ENCODE peak calls at places on chromosomes 7 and 10, in seven cellular contexts. One of them, this sample, is unnamed.

GRCh38 chr7:98418636-98419315 is 17.9 kb upstream of the BAIAP2L1 start:
- DNase-seq in DMS 273 treated with DMSO at 0.1 percent for 48 hours: no peak
- DNase-seq in AG08396: peak; percentile 94
- DNase-seq in activated CD4-positive, CD25-positive, alpha-beta regulatory T cell: no peak
- DNase-seq in left ventricle myocardium inferior: no peak
- DNase-seq in HCEC 1CT: peak; percentile 98
- DNase-seq in HEK293T: peak; percentile 22
- DNase-seq in this sample: no peak

GRCh38 chr7:149785402-149785801 is 12.0 kb upstream of the ZNF467 start:
- DNase-seq in DMS 273 treated with DMSO at 0.1 percent for 48 hours: no peak
- DNase-seq in AG08396: no peak
- DNase-seq in activated CD4-positive, CD25-positive, alpha-beta regulatory T cell: no peak
- DNase-seq in left ventricle myocardium inferior: no peak
- DNase-seq in HCEC 1CT: no peak
- DNase-seq in HEK293T: no peak
- DNase-seq in this sample: no peak

GRCh38 chr10:70699063-70699658 is 26.9 kb downstream of the ADAMTS14 start:
- DNase-seq in DMS 273 treated with DMSO at 0.1 percent for 48 hours: no peak
- DNase-seq in AG08396: no peak
- DNase-seq in activated CD4-positive, CD25-positive, alpha-beta regulatory T cell: no peak
- DNase-seq in left ventricle myocardium inferior: no peak
- DNase-seq in HCEC 1CT: no peak
- DNase-seq in HEK293T: no peak
- DNase-seq in this sample: no peak

GRCh38 chr7:1187127-1187526 is 27.1 kb upstream of the ZFAND2A start:
- DNase-seq in DMS 273 treated with DMSO at 0.1 percent for 48 hours: no peak
- DNase-seq in AG08396: no peak
- DNase-seq in activated CD4-positive, CD25-positive, alpha-beta regulatory T cell: no peak
- DNase-seq in left ventricle myocardium inferior: no peak
- DNase-seq in HCEC 1CT: no peak
- DNase-seq in HEK293T: no peak
- DNase-seq in this sample: no peak

GRCh38 chr7:88546808-88547207 is 212.7 kb upstream of the ZNF804B start:
- DNase-seq in DMS 273 treated with DMSO at 0.1 percent for 48 hours: peak; percentile 28
- DNase-seq in AG08396: no peak
- DNase-seq in activated CD4-positive, CD25-positive, alpha-beta regulatory T cell: no peak
- DNase-seq in left ventricle myocardium inferior: no peak
- DNase-seq in HCEC 1CT: peak; percentile 4
- DNase-seq in HEK293T: peak; percentile 57
- DNase-seq in this sample: peak; percentile 4

GRCh38 chr10:13831711-13832110 is 244.9 kb downstream of the PRPF18 start:
- DNase-seq in DMS 273 treated with DMSO at 0.1 percent for 48 hours: no peak
- DNase-seq in AG08396: no peak
- DNase-seq in activated CD4-positive, CD25-positive, alpha-beta regulatory T cell: no peak
- DNase-seq in left ventricle myocardium inferior: no peak
- DNase-seq in HCEC 1CT: no peak
- DNase-seq in HEK293T: no peak
- DNase-seq in this sample: no peak

GRCh38 chr10:63767512-63767911 is 246.3 kb downstream of the REEP3 start:
- DNase-seq in DMS 273 treated with DMSO at 0.1 percent for 48 hours: no peak
- DNase-seq in AG08396: no peak
- DNase-seq in activated CD4-positive, CD25-positive, alpha-beta regulatory T cell: no peak
- DNase-seq in left ventricle myocardium inferior: no peak
- DNase-seq in HCEC 1CT: peak; percentile 46
- DNase-seq in HEK293T: no peak
- DNase-seq in this sample: peak; percentile 27

GRCh38 chr10:29648114-29648982 is 13.6 kb upstream of the SVIL start:
- DNase-seq in DMS 273 treated with DMSO at 0.1 percent for 48 hours: no peak
- DNase-seq in AG08396: no peak
- DNase-seq in activated CD4-positive, CD25-positive, alpha-beta regulatory T cell: no peak
- DNase-seq in left ventricle myocardium inferior: no peak
- DNase-seq in HCEC 1CT: no peak
- DNase-seq in HEK293T: no peak
- DNase-seq in this sample: no peak

GRCh38 chr7:137898839-137899681 is 52.3 kb upstream of the DGKI start:
- DNase-seq in DMS 273 treated with DMSO at 0.1 percent for 48 hours: no peak
- DNase-seq in AG08396: peak; percentile 81
- DNase-seq in activated CD4-positive, CD25-positive, alpha-beta regulatory T cell: peak; percentile 48
- DNase-seq in left ventricle myocardium inferior: peak; percentile 84
- DNase-seq in HCEC 1CT: peak; percentile 61
- DNase-seq in HEK293T: peak; percentile 86
- DNase-seq in this sample: peak; percentile 71

GRCh38 chr10:14259696-14260595 is 70.8 kb downstream of the FRMD4A start:
- DNase-seq in DMS 273 treated with DMSO at 0.1 percent for 48 hours: no peak
- DNase-seq in AG08396: peak; percentile 12
- DNase-seq in activated CD4-positive, CD25-positive, alpha-beta regulatory T cell: no peak
- DNase-seq in left ventricle myocardium inferior: no peak
- DNase-seq in HCEC 1CT: peak; percentile 62
- DNase-seq in HEK293T: no peak
- DNase-seq in this sample: no peak

GRCh38 chr10:59175538-59176240 is 754 bp upstream of the PHYHIPL start:
- DNase-seq in DMS 273 treated with DMSO at 0.1 percent for 48 hours: no peak
- DNase-seq in AG08396: peak; percentile 2
- DNase-seq in activated CD4-positive, CD25-positive, alpha-beta regulatory T cell: no peak
- DNase-seq in left ventricle myocardium inferior: no peak
- DNase-seq in HCEC 1CT: no peak
- DNase-seq in HEK293T: peak; percentile 6
- DNase-seq in this sample: no peak

GRCh38 chr7:5077740-5078139 is 32.1 kb downstream of the RBAK start:
- DNase-seq in DMS 273 treated with DMSO at 0.1 percent for 48 hours: no peak
- DNase-seq in AG08396: no peak
- DNase-seq in activated CD4-positive, CD25-positive, alpha-beta regulatory T cell: no peak
- DNase-seq in left ventricle myocardium inferior: no peak
- DNase-seq in HCEC 1CT: no peak
- DNase-seq in HEK293T: no peak
- DNase-seq in this sample: peak; percentile 9

GRCh38 chr10:76864913-76865312 is 772.7 kb downstream of the KCNMA1 start:
- DNase-seq in DMS 273 treated with DMSO at 0.1 percent for 48 hours: no peak
- DNase-seq in AG08396: no peak
- DNase-seq in activated CD4-positive, CD25-positive, alpha-beta regulatory T cell: no peak
- DNase-seq in left ventricle myocardium inferior: no peak
- DNase-seq in HCEC 1CT: no peak
- DNase-seq in HEK293T: no peak
- DNase-seq in this sample: no peak

GRCh38 chr10:100510533-100511308 is 8.9 kb downstream of the SEC31B start:
- DNase-seq in DMS 273 treated with DMSO at 0.1 percent for 48 hours: no peak
- DNase-seq in AG08396: no peak
- DNase-seq in activated CD4-positive, CD25-positive, alpha-beta regulatory T cell: no peak
- DNase-seq in left ventricle myocardium inferior: no peak
- DNase-seq in HCEC 1CT: no peak
- DNase-seq in HEK293T: no peak
- DNase-seq in this sample: no peak

GRCh38 chr7:99124636-99125504 is 19.0 kb downstream of the SMURF1 start:
- DNase-seq in DMS 273 treated with DMSO at 0.1 percent for 48 hours: no peak
- DNase-seq in AG08396: no peak
- DNase-seq in activated CD4-positive, CD25-positive, alpha-beta regulatory T cell: no peak
- DNase-seq in left ventricle myocardium inferior: no peak
- DNase-seq in HCEC 1CT: no peak
- DNase-seq in HEK293T: no peak
- DNase-seq in this sample: no peak

GRCh38 chr7:77444123-77444522 is 28.0 kb upstream of the GSAP start:
- DNase-seq in DMS 273 treated with DMSO at 0.1 percent for 48 hours: no peak
- DNase-seq in AG08396: no peak
- DNase-seq in activated CD4-positive, CD25-positive, alpha-beta regulatory T cell: no peak
- DNase-seq in left ventricle myocardium inferior: no peak
- DNase-seq in HCEC 1CT: peak; percentile 67
- DNase-seq in HEK293T: no peak
- DNase-seq in this sample: no peak

GRCh38 chr7:120979765-120980499 is 8.6 kb upstream of the CPED1 start:
- DNase-seq in DMS 273 treated with DMSO at 0.1 percent for 48 hours: no peak
- DNase-seq in AG08396: peak; percentile 37
- DNase-seq in activated CD4-positive, CD25-positive, alpha-beta regulatory T cell: no peak
- DNase-seq in left ventricle myocardium inferior: no peak
- DNase-seq in HCEC 1CT: no peak
- DNase-seq in HEK293T: no peak
- DNase-seq in this sample: no peak